ENCODE peak calls at places on chromosome 11, in five cellular contexts. I is GM03348, V is stromal cell of bone marrow, M is astrocyte of the spinal cord, J is uterus. Y is an unnamed sample.

GRCh38 chr11:44609028-44609782 is 43.7 kb downstream of the CD82 start:
- DNase-seq in I (no peak), V (no peak), M (no peak), J (no peak), Y (no peak)

GRCh38 chr11:108743851-108744250 is 79.0 kb downstream of the DDX10 start:
- DNase-seq in I (peak; percentile 15), V (no peak), M (no peak), J (no peak), Y (no peak)

GRCh38 chr11:34509336-34509902 is 4.2 kb downstream of the ELF5 start:
- DNase-seq in I (no peak), V (no peak), M (no peak), J (no peak), Y (no peak)

GRCh38 chr11:1202154-1202775 is 20.6 kb upstream of the MUC5B start:
- DNase-seq in I (no peak), V (no peak), M (no peak), J (no peak), Y (no peak)

GRCh38 chr11:27055065-27055682 is 14.6 kb downstream of the BBOX1 start:
- DNase-seq in I (no peak), V (peak; percentile 36), M (peak; percentile 76), J (no peak), Y (peak; percentile 83)

GRCh38 chr11:45371251-45371749 is 85.2 kb upstream of the SYT13 start:
- DNase-seq in I (peak; percentile 86), V (peak; percentile 21), M (peak; percentile 66), J (peak; percentile 50), Y (peak; percentile 51)

GRCh38 chr11:128316541-128317206 is 270.7 kb downstream of the ETS1 start:
- DNase-seq in I (no peak), V (no peak), M (no peak), J (no peak), Y (no peak)

GRCh38 chr11:6596237-6596877 is 7.1 kb downstream of the RRP8 start:
- DNase-seq in I (no peak), V (no peak), M (no peak), J (no peak), Y (no peak)

GRCh38 chr11:15123849-15124248 is 9.1 kb downstream of the INSC start:
- DNase-seq in I (peak; percentile 87), V (no peak), M (peak; percentile 62), J (no peak), Y (peak; percentile 88)

GRCh38 chr11:1778141-1778911 is 14.6 kb upstream of the CTSD start:
- DNase-seq in I (no peak), V (no peak), M (no peak), J (no peak), Y (no peak)

GRCh38 chr11:2216400-2217064 is 44.9 kb upstream of the TH start:
- DNase-seq in I (no peak), V (no peak), M (no peak), J (peak; percentile 10), Y (no peak)

GRCh38 chr11:116598036-116598435 is 174.8 kb downstream of the BUD13 start:
- DNase-seq in I (no peak), V (no peak), M (no peak), J (no peak), Y (no peak)

GRCh38 chr11:8733847-8734246 is 51.3 kb downstream of the RPL27A start:
- DNase-seq in I (no peak), V (no peak), M (no peak), J (no peak), Y (no peak)

GRCh38 chr11:87198266-87198881 is 160.6 kb downstream of the TMEM135 start:
- DNase-seq in I (no peak), V (no peak), M (no peak), J (no peak), Y (no peak)

GRCh38 chr11:125423247-125423849 is 72.7 kb downstream of the FEZ1 start:
- DNase-seq in I (no peak), V (no peak), M (no peak), J (no peak), Y (no peak)

GRCh38 chr11:77523712-77524111 is 49.8 kb upstream of the PAK1 start:
- DNase-seq in I (no peak), V (no peak), M (no peak), J (no peak), Y (no peak)

GRCh38 chr11:102528618-102529017 is 1.9 kb downstream of the MMP7 start:
- DNase-seq in I (no peak), V (no peak), M (no peak), J (no peak), Y (no peak)

GRCh38 chr11:44848203-44848962 is 102.3 kb downstream of the TP53I11 start:
- DNase-seq in I (no peak), V (no peak), M (no peak), J (no peak), Y (no peak)

GRCh38 chr11:6617315-6617781 is 1.9 kb downstream of the TPP1 start:
- DNase-seq in I (no peak), V (no peak), M (no peak), J (no peak), Y (no peak)

GRCh38 chr11:103016031-103016430 is 60.5 kb upstream of the MMP13 start:
- DNase-seq in I (no peak), V (no peak), M (no peak), J (no peak), Y (no peak)

GRCh38 chr11:1565904-1566247 is 6.2 kb downstream of the DUSP8 start:
- DNase-seq in I (no peak), V (no peak), M (no peak), J (no peak), Y (no peak)

GRCh38 chr11:65431452-65432132 is 9.0 kb downstream of the NEAT1 start:
- DNase-seq in I (no peak), V (peak; percentile 31), M (peak; percentile 44), J (peak; percentile 1), Y (no peak)

GRCh38 chr11:57432714-57433163 is 5.8 kb upstream of the SLC43A3 start:
- DNase-seq in I (no peak), V (peak; percentile 43), M (peak; percentile 86), J (no peak), Y (peak; percentile 90)

GRCh38 chr11:110891411-110891810 is 179.2 kb upstream of the ARHGAP20 start:
- DNase-seq in I (peak; percentile 60), V (peak; percentile 66), M (peak; percentile 76), J (no peak), Y (peak; percentile 33)

GRCh38 chr11:87255589-87255988 is 217.9 kb downstream of the TMEM135 start:
- DNase-seq in I (no peak), V (no peak), M (no peak), J (no peak), Y (no peak)

GRCh38 chr11:5580577-5580976 is at the start of gene OR52B6:
- DNase-seq in I (no peak), V (no peak), M (no peak), J (no peak), Y (no peak)

GRCh38 chr11:127332896-127333295 is 332.3 kb upstream of the KIRREL3 start:
- DNase-seq in I (no peak), V (no peak), M (no peak), J (no peak), Y (no peak)

GRCh38 chr11:10455637-10456487 is 798 bp downstream of the AMPD3 start:
- DNase-seq in I (peak; percentile 85), V (no peak), M (peak; percentile 75), J (peak; percentile 35), Y (peak; percentile 89)

GRCh38 chr11:64181506-64182411 is 4.2 kb upstream of the STIP1 start:
- DNase-seq in I (peak; percentile 95), V (peak; percentile 90), M (peak; percentile 92), J (peak; percentile 91), Y (peak; percentile 94)

GRCh38 chr11:19555266-19555665 is 157.4 kb upstream of the NAV2 start:
- DNase-seq in I (no peak), V (no peak), M (no peak), J (no peak), Y (no peak)

GRCh38 chr11:90310210-90310609 is 87.4 kb upstream of the CHORDC1 start:
- DNase-seq in I (no peak), V (no peak), M (no peak), J (no peak), Y (no peak)

GRCh38 chr11:46436113-46436512 is 44.5 kb upstream of the CHRM4 start:
- DNase-seq in I (no peak), V (no peak), M (no peak), J (no peak), Y (no peak)

GRCh38 chr11:2844996-2845395 is 40.6 kb downstream of the CDKN1C start:
- DNase-seq in I (no peak), V (no peak), M (no peak), J (no peak), Y (no peak)

GRCh38 chr11:108872781-108873291 is 208.0 kb downstream of the DDX10 start:
- DNase-seq in I (no peak), V (no peak), M (peak; percentile 66), J (no peak), Y (no peak)

GRCh38 chr11:86537541-86538222 is 134.7 kb downstream of the ME3 start:
- DNase-seq in I (no peak), V (no peak), M (peak; percentile 22), J (no peak), Y (peak; percentile 28)

GRCh38 chr11:63622318-63622717 is 8.1 kb upstream of the PLAAT3 start:
- DNase-seq in I (no peak), V (no peak), M (no peak), J (no peak), Y (no peak)